ENCODE peak calls at places on chromosomes 1 and 21, in four cellular contexts. N, J, Q and A are unnamed samples.

GRCh38 chr21:28066051-28066450 is 926.6 kb downstream of the LTN1 start:
- DNase-seq in N (no peak), J (no peak), Q (no peak), A (no peak)

GRCh38 chr1:24091971-24092482 is 19.9 kb downstream of the MYOM3 start:
- DNase-seq in Q (no peak), N (no peak), J (no peak), A (no peak)

GRCh38 chr1:81032374-81032773 is 768.4 kb upstream of the ADGRL2 start:
- DNase-seq in Q (no peak), J (no peak), N (no peak), A (no peak)

GRCh38 chr1:13817906-13818305 is 117.9 kb downstream of the PRDM2 start:
- DNase-seq in Q (no peak), J (no peak), N (no peak), A (no peak)

GRCh38 chr1:47871799-47872353 is 125.3 kb downstream of the TRABD2B start:
- DNase-seq in N (no peak), Q (peak), J (no peak), A (no peak)

GRCh38 chr1:226185153-226186036 is 1.1 kb downstream of the ACBD3 start:
- DNase-seq in N (no peak), J (no peak), Q (no peak), A (no peak)

GRCh38 chr1:165114022-165114888 is 242.3 kb downstream of the LMX1A start:
- DNase-seq in N (peak), J (peak), Q (peak), A (peak)

GRCh38 chr1:109933856-109934711 is 23.4 kb downstream of the CSF1 start:
- DNase-seq in N (no peak), Q (peak), J (no peak), A (no peak)

GRCh38 chr1:64315402-64315801 is 112.0 kb downstream of the UBE2U start:
- DNase-seq in N (no peak), J (no peak), Q (no peak), A (no peak)

GRCh38 chr1:160330119-160330518 is 12.9 kb downstream of the COPA start:
- DNase-seq in Q (no peak), N (no peak), J (no peak), A (no peak)

GRCh38 chr1:9346566-9346965 is 53.9 kb downstream of the SPSB1 start:
- DNase-seq in N (no peak), Q (no peak), J (no peak), A (no peak)

GRCh38 chr1:25523512-25523911 is 19.9 kb upstream of the LDLRAP1 start:
- DNase-seq in J (peak), N (peak), Q (no peak), A (no peak)

GRCh38 chr1:111204923-111205723 is 4.7 kb upstream of the DENND2D start:
- DNase-seq in Q (no peak), J (no peak), N (no peak), A (no peak)

GRCh38 chr1:26555550-26555981 is 26.0 kb downstream of the RPS6KA1 start:
- DNase-seq in J (no peak), N (peak), Q (peak), A (no peak)

GRCh38 chr1:231284441-231284840 is 43.4 kb downstream of the GNPAT start:
- DNase-seq in J (no peak), N (no peak), Q (no peak), A (no peak)

GRCh38 chr1:231274119-231274825 is 33.3 kb downstream of the GNPAT start:
- DNase-seq in J (no peak), N (no peak), Q (no peak), A (no peak)

GRCh38 chr1:231279081-231279480 is 38.1 kb downstream of the GNPAT start:
- DNase-seq in N (no peak), Q (no peak), J (no peak), A (no peak)

GRCh38 chr1:231278100-231278790 is 37.2 kb downstream of the GNPAT start:
- DNase-seq in N (no peak), Q (no peak), J (no peak), A (no peak)

GRCh38 chr1:231279683-231280082 is 38.7 kb downstream of the GNPAT start:
- DNase-seq in N (no peak), J (no peak), Q (no peak), A (no peak)
- TF ChIP-seq ELF4 in N (no peak), J (no peak), Q (no peak), A (no peak)

DNA sequence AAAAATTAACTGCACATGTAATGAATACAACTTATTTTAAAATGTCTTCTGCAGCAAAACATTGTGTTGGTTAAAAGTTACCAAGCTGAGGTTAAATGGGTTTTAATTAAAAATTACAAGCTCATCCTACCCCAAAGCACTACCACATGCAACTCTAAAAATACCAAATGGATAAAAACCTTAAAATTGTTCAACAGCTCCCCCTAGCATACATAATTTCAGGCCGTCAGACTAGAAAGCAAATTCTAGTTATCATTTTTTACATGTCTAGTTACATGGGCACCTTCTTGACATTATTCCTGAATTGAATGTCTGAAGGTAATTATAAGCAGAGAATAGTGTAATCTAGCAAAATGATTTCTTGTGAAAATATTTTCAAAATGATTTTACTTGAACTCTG is 176.5 kb downstream of the C1orf21 start:
- DNase-seq in N (no peak), J (no peak), Q (no peak), A (no peak)
- TF ChIP-seq ELF4 in N (no peak), J (no peak), Q (no peak), A (no peak)

DNA sequence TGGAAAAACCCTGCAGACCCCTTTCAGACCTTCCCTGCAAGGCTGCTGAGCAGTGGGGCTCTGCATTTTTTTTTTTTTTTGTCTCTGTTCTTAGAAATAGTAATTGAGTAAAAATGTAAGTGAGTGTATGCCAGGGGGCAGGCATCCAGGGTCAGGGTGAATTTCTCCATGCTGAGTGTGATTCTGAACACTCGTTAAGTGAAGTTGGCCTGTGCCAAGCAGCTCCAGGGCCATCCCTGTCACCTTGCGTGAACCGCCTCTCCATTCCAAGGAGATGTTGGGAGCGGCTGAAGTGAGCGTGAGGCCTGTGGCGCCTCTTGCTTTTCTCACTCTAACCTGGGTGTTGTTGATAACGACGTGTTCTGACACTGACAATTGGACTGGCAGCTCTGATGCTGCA is 20.5 kb downstream of the TGFB2 start:
- DNase-seq in N (no peak), Q (no peak), J (no peak), A (no peak)
- TF ChIP-seq ELF4 in N (no peak), Q (no peak), J (no peak), A (no peak)

GRCh38 chr1:93777255-93777654 is 95.6 kb upstream of the BCAR3 start:
- DNase-seq in J (no peak), Q (no peak), N (no peak), A (no peak)

GRCh38 chr1:93778457-93778856 is 96.8 kb upstream of the BCAR3 start:
- DNase-seq in J (no peak), N (no peak), Q (no peak), A (no peak)

GRCh38 chr1:93783876-93784275 is 95.1 kb downstream of the DNTTIP2 start:
- DNase-seq in N (no peak), Q (no peak), J (no peak), A (no peak)

GRCh38 chr1:93776728-93777127 is 95.1 kb upstream of the BCAR3 start:
- DNase-seq in N (no peak), J (no peak), Q (no peak), A (no peak)

GRCh38 chr1:93779540-93780121 is 98.0 kb upstream of the BCAR3 start:
- DNase-seq in Q (no peak), N (no peak), J (no peak), A (no peak)
- TF ChIP-seq ELF4 in Q (no peak), N (no peak), J (no peak), A (no peak)

DNA sequence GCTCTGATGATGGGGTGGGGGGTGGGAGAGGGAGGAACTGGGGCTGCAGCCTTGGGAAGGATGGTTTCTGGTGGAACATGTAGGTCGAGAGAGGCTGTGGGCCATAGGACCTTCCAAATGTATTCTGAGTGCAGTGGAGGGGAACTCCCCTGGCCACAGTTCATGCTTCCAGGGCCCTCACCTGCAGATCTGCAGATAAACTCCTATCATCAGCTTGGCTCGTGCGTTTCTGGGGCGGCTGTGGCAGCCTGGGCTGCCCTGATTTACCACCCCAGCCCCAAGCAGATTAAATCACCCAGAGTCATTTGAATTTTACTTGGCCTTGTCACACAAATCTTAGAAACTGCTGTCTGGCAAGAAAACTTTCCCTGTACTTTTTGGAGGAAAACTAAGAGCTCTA is 60.1 kb upstream of the POU3F1 start:
- DNase-seq in N (no peak), Q (no peak), J (no peak), A (no peak)
- TF ChIP-seq ELF4 in N (no peak), Q (no peak), J (no peak), A (no peak)